ENCODE peak calls at places on chromosomes 6 and 20, in six cellular contexts. L, X, P, T, K and F are unnamed samples.

GRCh38 chr6:24859132-24859531 is 60.4 kb upstream of the ARMH2 start:
- DNase-seq in P (no peak), L (no peak), X (no peak), T (no peak), K (no peak), F (peak)

GRCh38 chr6:157021267-157022021 is 244.3 kb downstream of the ARID1B start:
- DNase-seq in P (peak), X (peak), T (peak), L (peak), K (peak), F (peak)

GRCh38 chr6:35262596-35262995 is 3.1 kb downstream of the ZNF76 start:
- DNase-seq in T (no peak), X (no peak), P (no peak), L (no peak), K (no peak), F (no peak)

GRCh38 chr6:100116409-100117194 is 122.6 kb upstream of the MCHR2 start:
- DNase-seq in T (no peak), P (peak), K (no peak), L (peak), X (peak), F (peak)

GRCh38 chr6:156563710-156564109 is 213.5 kb upstream of the ARID1B start:
- DNase-seq in T (no peak), K (no peak), P (no peak), L (no peak), X (no peak), F (no peak)

GRCh38 chr6:150332939-150333591 is 35.7 kb upstream of the IYD start:
- DNase-seq in T (no peak), L (no peak), X (no peak), P (no peak), K (no peak), F (no peak)

GRCh38 chr20:38883081-38883980 is 42.9 kb upstream of the FAM83D start:
- DNase-seq in X (no peak), P (peak), K (peak), L (peak), T (no peak), F (peak)

GRCh38 chr6:163182696-163183095 is 231.8 kb upstream of the QKI start:
- DNase-seq in X (no peak), L (no peak), T (no peak), P (no peak), K (no peak), F (no peak)

GRCh38 chr6:795046-795445 is 102.1 kb upstream of the EXOC2 start:
- DNase-seq in X (no peak), T (no peak), K (no peak), P (no peak), L (no peak), F (no peak)

GRCh38 chr6:158086706-158087518 is 81.2 kb downstream of the SERAC1 start:
- DNase-seq in P (peak), X (no peak), T (no peak), L (peak), K (no peak), F (no peak)

GRCh38 chr20:31849306-31849930 is 4.0 kb upstream of the FOXS1 start:
- DNase-seq in L (no peak), X (no peak), T (no peak), K (no peak), P (no peak), F (no peak)

GRCh38 chr6:85417336-85417735 is 32.5 kb upstream of the NT5E start:
- DNase-seq in K (no peak), P (no peak), L (no peak), X (no peak), T (no peak), F (no peak)

GRCh38 chr6:134063966-134064445 is 11.6 kb upstream of the SLC2A12 start:
- DNase-seq in T (peak), L (peak), P (peak), K (peak), X (peak), F (peak)

GRCh38 chr6:142821164-142821716 is 123.7 kb downstream of the HIVEP2 start:
- DNase-seq in X (no peak), P (no peak), T (no peak), K (no peak), L (no peak), F (no peak)

GRCh38 chr6:167580512-167580911 is 246.2 kb upstream of the AFDN start:
- DNase-seq in T (no peak), X (no peak), L (no peak), K (no peak), P (no peak), F (no peak)

GRCh38 chr20:6265204-6265904 is 142.5 kb upstream of the FERMT1 start:
- DNase-seq in L (no peak), X (no peak), P (no peak), T (no peak), K (no peak), F (no peak)